ENCODE peak calls at places on chromosome 18, in nine cellular contexts. T, Y, R, S, C, Q, K, V and D are unnamed samples.

GRCh38 chr18:2970762-2971659 is 41.9 kb downstream of the LPIN2 start:
- DNase-seq in T (no peak), Y (no peak), R (no peak), S (no peak), C (no peak), Q (no peak), K (peak; percentile 67), V (no peak), D (no peak)

GRCh38 chr18:45839415-45840395 is 14.2 kb downstream of the SIGLEC15 start:
- DNase-seq in T (no peak), Y (peak; percentile 57), R (peak; percentile 15), S (peak; percentile 67), C (no peak), Q (peak; percentile 68), K (peak; percentile 76), V (peak; percentile 81), D (no peak)

GRCh38 chr18:49690307-49690706 is 123.0 kb downstream of the ACAA2 start:
- DNase-seq in T (peak; percentile 67), Y (peak; percentile 79), R (no peak), S (peak; percentile 91), C (no peak), Q (no peak), K (peak; percentile 95), V (peak; percentile 95), D (no peak)

GRCh38 chr18:63292844-63293683 is 26.5 kb downstream of the BCL2 start:
- DNase-seq in T (no peak), Y (no peak), R (no peak), S (no peak), C (no peak), Q (no peak), K (no peak), V (no peak), D (no peak)

GRCh38 chr18:39627936-39628335 is 2062.3 kb upstream of the CELF4 start:
- DNase-seq in T (no peak), Y (no peak), R (no peak), S (no peak), C (no peak), Q (no peak), K (peak; percentile 74), V (no peak), D (no peak)

GRCh38 chr18:45167109-45167551 is 448.1 kb upstream of the SLC14A2 start:
- DNase-seq in T (no peak), Y (peak; percentile 71), R (no peak), S (peak; percentile 38), C (no peak), Q (no peak), K (peak; percentile 95), V (peak; percentile 62), D (no peak)

GRCh38 chr18:58393295-58393694 is 235.6 kb downstream of the ALPK2 start:
- DNase-seq in T (no peak), Y (no peak), R (no peak), S (no peak), C (no peak), Q (no peak), K (no peak), V (no peak), D (no peak)

GRCh38 chr18:48133675-48134251 is 203.3 kb upstream of the SMAD2 start:
- DNase-seq in T (no peak), Y (no peak), R (no peak), S (no peak), C (no peak), Q (no peak), K (no peak), V (peak; percentile 22), D (no peak)

GRCh38 chr18:63316612-63317555 is 2.7 kb downstream of the BCL2 start:
- DNase-seq in T (no peak), Y (no peak), R (no peak), S (no peak), C (no peak), Q (peak; percentile 73), K (no peak), V (no peak), D (no peak)

GRCh38 chr18:41948544-41949110 is 6.4 kb upstream of the PIK3C3 start:
- DNase-seq in T (no peak), Y (no peak), R (no peak), S (no peak), C (no peak), Q (no peak), K (no peak), V (no peak), D (no peak)

GRCh38 chr18:48408727-48409590 is at the start of gene ZBTB7C:
- DNase-seq in T (no peak), Y (no peak), R (no peak), S (peak; percentile 71), C (no peak), Q (peak; percentile 37), K (peak; percentile 18), V (no peak), D (no peak)

GRCh38 chr18:22024924-22025323 is 144.5 kb upstream of the GATA6 start:
- DNase-seq in T (no peak), Y (no peak), R (no peak), S (no peak), C (no peak), Q (no peak), K (no peak), V (no peak), D (no peak)

GRCh38 chr18:36630917-36631316 is 197.9 kb downstream of the TPGS2 start:
- DNase-seq in T (no peak), Y (no peak), R (no peak), S (no peak), C (no peak), Q (no peak), K (no peak), V (no peak), D (no peak)

GRCh38 chr18:10927290-10927979 is 221.9 kb downstream of the PIEZO2 start:
- DNase-seq in T (no peak), Y (no peak), R (no peak), S (peak; percentile 82), C (no peak), Q (peak; percentile 34), K (peak; percentile 78), V (peak; percentile 88), D (no peak)

DNA sequence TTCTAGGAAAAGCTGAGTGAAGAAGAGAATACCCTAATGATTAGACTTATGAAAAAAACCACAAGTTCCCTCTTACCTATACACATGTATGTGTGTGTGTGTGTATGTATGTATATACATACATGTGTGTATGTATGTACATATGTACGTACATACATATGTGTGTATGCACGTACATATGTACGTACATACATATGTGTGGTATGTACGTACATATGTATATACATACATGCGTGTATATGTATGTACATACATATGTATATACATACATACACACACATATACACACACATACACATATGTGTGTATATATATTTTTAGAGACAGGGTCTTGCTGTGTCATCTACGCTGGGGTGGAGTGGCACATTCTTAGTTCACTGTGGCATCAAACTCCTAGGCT is 53.6 kb downstream of the PRELID3A start:
- DNase-seq in T (no peak), Y (no peak), R (no peak), S (no peak), C (no peak), Q (no peak), K (no peak), V (no peak), D (no peak)
- H3K4me3 ChIP-seq in T (no peak overlapping the region), Y (no peak overlapping the region), R (no peak overlapping the region), S (no peak overlapping the region), C (no peak overlapping the region), Q (no peak overlapping the region), K (no peak overlapping the region), V (no peak overlapping the region), D (no peak overlapping the region)

GRCh38 chr18:55509631-55510372 is 78.2 kb downstream of the TCF4 start:
- DNase-seq in T (no peak), Y (peak; percentile 72), R (no peak), S (peak; percentile 62), C (no peak), Q (peak; percentile 61), K (peak; percentile 70), V (peak; percentile 92), D (peak; percentile 33)

GRCh38 chr18:55510809-55511208 is 77.2 kb downstream of the TCF4 start:
- DNase-seq in T (no peak), Y (peak; percentile 68), R (no peak), S (peak; percentile 49), C (no peak), Q (peak; percentile 73), K (peak; percentile 93), V (peak; percentile 87), D (no peak)

GRCh38 chr18:55511277-55511676 is 76.7 kb downstream of the TCF4 start:
- DNase-seq in T (no peak), Y (no peak), R (no peak), S (no peak), C (no peak), Q (no peak), K (no peak), V (no peak), D (no peak)

GRCh38 chr18:55506074-55506473 is 81.9 kb downstream of the TCF4 start:
- DNase-seq in T (no peak), Y (no peak), R (no peak), S (no peak), C (no peak), Q (peak; percentile 48), K (no peak), V (no peak), D (no peak)

GRCh38 chr18:55508637-55509036 is 79.4 kb downstream of the TCF4 start:
- DNase-seq in T (no peak), Y (no peak), R (no peak), S (no peak), C (no peak), Q (no peak), K (peak; percentile 66), V (no peak), D (no peak)
- H3K4me3 ChIP-seq in T (no peak overlapping the region), Y (no peak overlapping the region), R (no peak overlapping the region), S (no peak overlapping the region), C (no peak overlapping the region), Q (no peak overlapping the region), K (no peak overlapping the region), V (no peak overlapping the region), D (no peak overlapping the region)

DNA sequence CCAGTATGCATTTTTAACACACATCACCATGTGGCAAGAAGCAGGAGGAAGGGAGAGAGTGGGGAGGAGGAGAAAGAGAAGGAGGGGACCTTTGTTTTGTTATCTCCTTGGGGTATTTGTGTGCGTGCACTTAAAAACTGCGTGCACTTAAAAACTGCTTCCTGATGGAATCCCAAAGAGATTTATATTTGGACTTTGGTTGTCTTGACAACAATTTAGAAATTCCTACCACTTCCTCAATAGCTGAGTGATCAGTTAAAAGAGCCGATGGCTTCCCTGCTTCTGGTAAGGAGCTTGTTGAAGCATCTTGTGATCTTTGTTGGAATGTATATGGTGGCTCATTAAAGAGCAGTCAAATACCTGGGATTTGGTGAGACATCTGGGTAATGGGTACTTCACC is 4.5 kb downstream of the RAB31 start:
- DNase-seq in T (no peak), Y (no peak), R (no peak), S (no peak), C (no peak), Q (no peak), K (peak; percentile 69), V (no peak), D (no peak)
- H3K4me3 ChIP-seq in T (no peak overlapping the region), Y (no peak overlapping the region), R (no peak overlapping the region), S (no peak overlapping the region), C (no peak overlapping the region), Q (no peak overlapping the region), K (no peak overlapping the region), V (no peak overlapping the region), D (no peak overlapping the region)

GRCh38 chr18:26575865-26576217 is 27.5 kb upstream of the KCTD1 start:
- DNase-seq in T (no peak), Y (no peak), R (no peak), S (no peak), C (no peak), Q (no peak), K (no peak), V (no peak), D (no peak)
- H3K4me3 ChIP-seq in T (peak overlapping the region; percentile 36), Y (no peak overlapping the region), R (no peak overlapping the region), S (peak overlapping the region; percentile 79), C (peak overlapping the region; percentile 40), Q (no peak overlapping the region), K (no peak overlapping the region), V (no peak overlapping the region), D (no peak overlapping the region)